ENCODE peak calls at places on chromosomes 4 and X, in nine cellular contexts. S is omental fat pad, I is T1000, F is caudate nucleus, D is AG04449, U is NCI-H748 treated with DMSO at 0.1 percent for 48 hours, C is HS-5, M is NCI-H1105, J is H4. L is an unnamed sample.

GRCh38 chr4:132955146-132955545 is 193.9 kb upstream of the PCDH10 start:
- DNase-seq in S (no peak), J (no peak), C (no peak), F (no peak), D (no peak), M (no peak), I (no peak), U (no peak), L (no peak)

GRCh38 chr4:145694929-145695328 is 15.0 kb downstream of the C4orf51 start:
- DNase-seq in I (no peak), S (no peak), J (no peak), M (no peak), F (no peak), D (no peak), U (no peak), C (no peak), L (no peak)

GRCh38 chr4:7214359-7214758 is 22.0 kb downstream of the SORCS2 start:
- DNase-seq in F (no peak), I (no peak), U (no peak), J (no peak), M (no peak), C (peak), D (no peak), S (no peak), L (no peak)

GRCh38 chr4:79820427-79820826 is 252.6 kb downstream of the ANTXR2 start:
- DNase-seq in U (no peak), D (no peak), S (no peak), M (no peak), J (no peak), C (no peak), F (no peak), I (no peak), L (peak)

GRCh38 chr4:48445704-48446103 is 37.4 kb upstream of the SLC10A4 start:
- DNase-seq in S (no peak), J (no peak), M (no peak), F (no peak), I (no peak), C (no peak), D (no peak), U (no peak), L (peak)

GRCh38 chr4:44646151-44646550 is 5.3 kb downstream of the YIPF7 start:
- DNase-seq in U (no peak), D (no peak), J (no peak), F (no peak), M (no peak), S (no peak), I (no peak), C (no peak), L (no peak)

GRCh38 chr4:7705602-7706001 is 234.1 kb downstream of the AFAP1 start:
- DNase-seq in I (no peak), M (no peak), F (no peak), D (no peak), U (no peak), S (no peak), J (no peak), C (no peak), L (no peak)

GRCh38 chrX:76957485-76957884 is 489.7 kb upstream of the FGF16 start:
- DNase-seq in J (no peak), S (no peak), F (no peak), U (no peak), I (no peak), M (no peak), C (no peak), D (no peak), L (no peak)

GRCh38 chr4:187077749-187078148 is 354.1 kb upstream of the FAT1 start:
- DNase-seq in D (no peak), I (no peak), M (no peak), C (no peak), F (no peak), J (no peak), S (no peak), U (no peak), L (no peak)

GRCh38 chr4:108620933-108621905 is 843 bp downstream of the RPL34 start:
- DNase-seq in M (no peak), S (no peak), C (no peak), J (no peak), I (no peak), D (no peak), F (no peak), U (no peak), L (peak)

GRCh38 chr4:1898681-1899080 is 27.5 kb downstream of the NSD2 start:
- DNase-seq in I (no peak), F (no peak), M (no peak), J (no peak), C (no peak), U (no peak), S (no peak), D (no peak), L (peak)

GRCh38 chr4:176034498-176034897 is 31.1 kb upstream of the WDR17 start:
- DNase-seq in M (no peak), J (peak), F (no peak), S (no peak), D (peak), C (peak), U (no peak), I (no peak), L (peak)

GRCh38 chr4:117385531-117385930 is 300.2 kb upstream of the TRAM1L1 start:
- DNase-seq in I (no peak), D (no peak), M (no peak), J (no peak), F (no peak), U (no peak), S (no peak), C (no peak), L (no peak)

GRCh38 chr4:112231779-112232713 is at the start of gene AP1AR:
- DNase-seq in D (no peak), I (peak), M (peak), S (peak), U (peak), J (peak), F (peak), C (no peak), L (peak)

GRCh38 chrX:45527834-45528233 is 327.2 kb upstream of the DIPK2B start:
- DNase-seq in F (no peak), I (no peak), S (no peak), U (no peak), C (no peak), J (no peak), M (no peak), D (no peak), L (no peak)

GRCh38 chr4:152100378-152101201 is 339.8 kb upstream of the GATB start:
- DNase-seq in D (no peak), I (no peak), J (peak), M (no peak), U (no peak), F (no peak), S (no peak), C (no peak), L (no peak)

GRCh38 chrX:74280759-74281158 is 23.2 kb upstream of the ZCCHC13 start:
- DNase-seq in I (no peak), F (no peak), U (no peak), C (no peak), S (no peak), D (no peak), J (no peak), M (no peak), L (no peak)

GRCh38 chrX:134654398-134655012 is 3.8 kb downstream of the PLAC1 start:
- DNase-seq in F (no peak), J (no peak), I (no peak), S (no peak), U (no peak), M (no peak), C (no peak), D (no peak), L (no peak)

GRCh38 chrX:144006811-144007210 is 122.9 kb downstream of the UBE2NL start:
- DNase-seq in S (no peak), C (peak), U (no peak), F (no peak), I (no peak), D (no peak), M (no peak), J (peak), L (no peak)

GRCh38 chr4:72283357-72283756 is 251.6 kb downstream of the NPFFR2 start:
- DNase-seq in C (no peak), M (no peak), S (no peak), I (no peak), F (no peak), J (no peak), U (no peak), D (no peak), L (no peak)

GRCh38 chr4:1608821-1609500 is 75.2 kb downstream of the FAM53A start:
- DNase-seq in M (no peak), J (no peak), U (no peak), I (no peak), F (no peak), C (no peak), D (no peak), S (no peak), L (no peak)